ENCODE peak calls at places on chromosomes 2 and 18, in six cellular contexts. G is spleen, P is endothelial cell of umbilical vein, X is K562, T is suprapubic skin, E is vagina. C is an unnamed sample.

GRCh38 chr2:100818606-100819364 is 1.2 kb upstream of the NPAS2 start:
- DNase-seq in P (peak), G (no peak), E (no peak), X (no peak), T (no peak), C (peak)

GRCh38 chr2:223692227-223692947 is 90.2 kb upstream of the SCG2 start:
- DNase-seq in E (no peak), G (no peak), P (peak), T (no peak), X (peak), C (no peak)

GRCh38 chr18:13613591-13614317 is 112.6 kb downstream of the FAM210A start:
- DNase-seq in E (no peak), P (no peak), X (no peak), G (peak), T (no peak), C (no peak)

GRCh38 chr2:196500686-196501431 is 138.7 kb upstream of the CCDC150 start:
- DNase-seq in T (no peak), P (no peak), G (no peak), X (peak), E (no peak), C (no peak)

GRCh38 chr2:232593931-232594330 is 39.5 kb upstream of the EFHD1 start:
- DNase-seq in P (no peak), G (no peak), E (no peak), X (no peak), T (no peak), C (no peak)

GRCh38 chr2:217184242-217184641 is 324.4 kb upstream of the TNP1 start:
- DNase-seq in G (no peak), T (no peak), P (no peak), E (no peak), X (no peak), C (no peak)

GRCh38 chr2:30866974-30867373 is 59.7 kb upstream of the CAPN13 start:
- DNase-seq in E (no peak), G (no peak), T (no peak), X (no peak), P (no peak), C (no peak)

GRCh38 chr2:27123302-27124150 is at the start of gene ABHD1:
- DNase-seq in T (peak), E (no peak), G (peak), P (peak), X (peak), C (no peak)

GRCh38 chr2:28958689-28959088 is 22.4 kb upstream of the TOGARAM2 start:
- DNase-seq in P (peak), X (peak), T (peak), G (no peak), E (no peak), C (peak)

GRCh38 chr18:10797882-10798281 is 272.1 kb downstream of the NAPG start:
- DNase-seq in E (no peak), X (no peak), P (no peak), G (no peak), T (no peak), C (no peak)

GRCh38 chr2:33482518-33482917 is 6.1 kb downstream of the RASGRP3 start:
- DNase-seq in G (no peak), E (no peak), X (no peak), P (no peak), T (no peak), C (no peak)

GRCh38 chr2:65388051-65388531 is 44.3 kb downstream of the SPRED2 start:
- DNase-seq in T (no peak), P (no peak), G (no peak), E (no peak), X (no peak), C (peak)

GRCh38 chr2:210477496-210477895 is 937 bp upstream of the LANCL1 start:
- DNase-seq in X (peak), G (no peak), T (no peak), P (no peak), E (no peak), C (no peak)

GRCh38 chr2:85680707-85681353 is 12.8 kb upstream of the SFTPB start:
- DNase-seq in E (no peak), T (no peak), P (peak), G (no peak), X (no peak), C (no peak)

GRCh38 chr2:73290049-73290839 is 3.1 kb downstream of the EGR4 start:
- DNase-seq in P (peak), E (peak), G (no peak), X (no peak), T (no peak), C (no peak)

GRCh38 chr2:150474326-150475074 is 13.0 kb downstream of the RND3 start:
- DNase-seq in P (peak), X (no peak), G (no peak), T (no peak), E (no peak), C (no peak)

GRCh38 chr2:71605781-71606241 is 152.4 kb downstream of the DYSF start:
- DNase-seq in X (no peak), T (peak), E (peak), P (no peak), G (peak), C (no peak)

GRCh38 chr2:73952499-73953446 is 26.1 kb downstream of the DGUOK start:
- DNase-seq in P (peak), E (no peak), T (no peak), X (no peak), G (no peak), C (no peak)

GRCh38 chr18:62863629-62864028 is 148.3 kb downstream of the PHLPP1 start:
- DNase-seq in T (no peak), E (no peak), P (peak), X (no peak), G (no peak), C (no peak)

GRCh38 chr2:133836220-133836619 is 268.0 kb upstream of the NCKAP5 start:
- DNase-seq in G (no peak), X (no peak), E (peak), P (no peak), T (no peak), C (no peak)
- TF ChIP-seq POLR2AphosphoS5 in G (no peak), X (no peak), E (no peak), P (no peak), T (no peak), C (no peak)

GRCh38 chr2:179853108-179853507 is 8.3 kb downstream of the ZNF385B start:
- DNase-seq in P (no peak), T (no peak), G (no peak), X (no peak), E (no peak), C (no peak)

GRCh38 chr2:179857236-179857635 is 4.2 kb downstream of the ZNF385B start:
- DNase-seq in E (no peak), P (no peak), T (no peak), G (no peak), X (no peak), C (no peak)

GRCh38 chr2:179854891-179855290 is 6.5 kb downstream of the ZNF385B start:
- DNase-seq in X (no peak), E (no peak), T (no peak), G (no peak), P (no peak), C (no peak)

GRCh38 chr2:179856205-179856604 is 5.2 kb downstream of the ZNF385B start:
- DNase-seq in E (no peak), G (no peak), P (no peak), X (no peak), T (no peak), C (no peak)

DNA sequence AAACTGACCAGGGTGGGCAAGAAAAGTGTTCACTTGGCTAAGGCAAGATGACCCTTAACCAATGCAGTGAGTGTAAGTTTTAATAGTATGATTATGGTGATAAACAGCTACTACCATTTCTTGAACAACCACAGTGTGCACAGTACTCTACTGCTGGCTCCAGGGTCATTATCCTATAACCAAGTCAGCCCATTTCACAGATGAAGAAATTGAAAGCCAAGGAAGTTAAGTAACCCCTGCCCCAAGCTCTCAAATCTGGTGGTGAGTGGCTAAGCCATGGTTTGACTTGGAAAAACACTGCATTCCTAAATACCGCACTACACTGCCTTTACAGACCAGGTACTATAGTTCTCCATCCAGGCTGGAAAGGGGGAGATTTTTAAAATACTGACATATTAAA is 5.7 kb downstream of the ZNF385B start:
- DNase-seq in E (no peak), X (no peak), P (no peak), G (no peak), T (no peak), C (no peak)
- TF ChIP-seq POLR2AphosphoS5 in E (no peak), X (no peak), P (no peak), G (no peak), T (no peak), C (no peak)

DNA sequence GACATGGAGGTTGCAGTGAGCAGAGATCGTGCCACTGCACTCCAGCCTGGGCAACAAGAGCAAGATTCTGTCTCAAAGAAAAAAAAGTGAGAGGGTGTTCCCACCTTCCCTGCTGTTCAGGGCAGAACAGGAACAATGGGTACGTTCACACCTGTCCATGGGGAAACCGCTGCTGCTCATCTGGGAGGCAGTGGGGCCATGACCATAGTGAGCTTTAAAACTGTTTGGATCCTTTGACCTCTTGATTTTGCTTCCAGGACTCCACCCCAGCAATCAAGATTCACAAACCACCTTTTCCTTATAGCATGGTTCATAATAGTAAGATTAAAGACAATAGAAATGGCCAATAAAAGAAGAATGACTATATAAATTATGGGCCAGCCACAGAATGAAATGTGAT is 209.2 kb downstream of the ARL4C start:
- DNase-seq in P (no peak), E (no peak), X (no peak), T (no peak), G (no peak), C (no peak)
- TF ChIP-seq POLR2AphosphoS5 in P (no peak), E (no peak), X (no peak), T (no peak), G (no peak), C (no peak)

GRCh38 chr2:105402809-105403208 is 4.0 kb upstream of the FHL2 start:
- DNase-seq in P (no peak), X (no peak), T (no peak), G (no peak), E (no peak), C (no peak)
- TF ChIP-seq POLR2AphosphoS5 in P (no peak), X (no peak), T (no peak), G (no peak), E (no peak), C (no peak)

C was measured in breast epithelium.